ENCODE peak calls at places on chromosomes 16 and 17, in five cellular contexts. One of them, this sample, is unnamed. For H3K4me1, the result is how much of the 10 kb centered on the place peaks cover.

GRCh38 chr16:19463468-19464315 is 46.0 kb downstream of the TMC5 start:
- DNase-seq in spleen: no peak
- DNase-seq in OCI-LY7: no peak
- DNase-seq in prostate gland: no peak
- DNase-seq in pancreas: no peak
- DNase-seq in this sample: no peak

GRCh38 chr17:4167786-4168185 is 24.8 kb downstream of the CYB5D2 start:
- DNase-seq in spleen: peak
- DNase-seq in OCI-LY7: no peak
- DNase-seq in prostate gland: no peak
- DNase-seq in pancreas: no peak
- DNase-seq in this sample: no peak

GRCh38 chr17:3956558-3956957 is 7.7 kb downstream of the ATP2A3 start:
- DNase-seq in spleen: no peak
- DNase-seq in OCI-LY7: peak
- DNase-seq in prostate gland: no peak
- DNase-seq in pancreas: no peak
- DNase-seq in this sample: no peak

GRCh38 chr17:30788918-30789317 is 35.6 kb downstream of the CRLF3 start:
- DNase-seq in spleen: no peak
- DNase-seq in OCI-LY7: no peak
- DNase-seq in prostate gland: no peak
- DNase-seq in pancreas: no peak
- DNase-seq in this sample: no peak

GRCh38 chr16:2769675-2770056 is 7.4 kb downstream of the ELOB start:
- DNase-seq in spleen: peak
- DNase-seq in OCI-LY7: no peak
- DNase-seq in prostate gland: no peak
- DNase-seq in pancreas: no peak
- DNase-seq in this sample: peak

GRCh38 chr17:9236286-9237052 is 215.2 kb downstream of the NTN1 start:
- DNase-seq in spleen: peak
- DNase-seq in OCI-LY7: no peak
- DNase-seq in prostate gland: no peak
- DNase-seq in pancreas: no peak
- DNase-seq in this sample: no peak

GRCh38 chr17:76193616-76194015 is 46.7 kb downstream of the RNF157 start:
- DNase-seq in spleen: no peak
- DNase-seq in OCI-LY7: no peak
- DNase-seq in prostate gland: no peak
- DNase-seq in pancreas: no peak
- DNase-seq in this sample: no peak

GRCh38 chr16:58589311-58589890 is 40.2 kb downstream of the CNOT1 start:
- DNase-seq in spleen: no peak
- DNase-seq in OCI-LY7: no peak
- DNase-seq in prostate gland: no peak
- DNase-seq in pancreas: no peak
- DNase-seq in this sample: no peak

GRCh38 chr17:17352836-17353624 is 49.9 kb downstream of the NT5M start:
- DNase-seq in spleen: peak
- DNase-seq in OCI-LY7: no peak
- DNase-seq in prostate gland: no peak
- DNase-seq in pancreas: no peak
- DNase-seq in this sample: no peak

GRCh38 chr17:31508310-31509094 is 117.0 kb downstream of the RAB11FIP4 start:
- DNase-seq in spleen: peak
- DNase-seq in OCI-LY7: no peak
- DNase-seq in prostate gland: no peak
- DNase-seq in pancreas: no peak
- DNase-seq in this sample: no peak

GRCh38 chr16:1533443-1533951 is at the start of gene TMEM204:
- DNase-seq in spleen: peak
- DNase-seq in OCI-LY7: no peak
- DNase-seq in prostate gland: no peak
- DNase-seq in pancreas: no peak
- DNase-seq in this sample: peak

GRCh38 chr17:45973099-45973838 is 25.8 kb upstream of the STH start:
- DNase-seq in spleen: peak
- DNase-seq in OCI-LY7: no peak
- DNase-seq in prostate gland: peak
- DNase-seq in pancreas: peak
- DNase-seq in this sample: peak

GRCh38 chr17:8332688-8333087 is 7.0 kb upstream of the ODF4 start:
- DNase-seq in spleen: no peak
- DNase-seq in OCI-LY7: no peak
- DNase-seq in prostate gland: no peak
- DNase-seq in pancreas: no peak
- DNase-seq in this sample: no peak

GRCh38 chr16:64590516-64590915 is 531.3 kb downstream of the CDH11 start:
- DNase-seq in spleen: no peak
- DNase-seq in OCI-LY7: no peak
- DNase-seq in prostate gland: no peak
- DNase-seq in pancreas: no peak
- DNase-seq in this sample: no peak

GRCh38 chr17:34645636-34646035 is 66.3 kb downstream of the TMEM132E start:
- DNase-seq in spleen: peak
- DNase-seq in OCI-LY7: no peak
- DNase-seq in prostate gland: no peak
- DNase-seq in pancreas: no peak
- DNase-seq in this sample: no peak

GRCh38 chr17:42642377-42642776 is 16.7 kb upstream of the TUBG2 start:
- DNase-seq in spleen: no peak
- DNase-seq in OCI-LY7: no peak
- DNase-seq in prostate gland: no peak
- DNase-seq in pancreas: no peak
- DNase-seq in this sample: no peak

GRCh38 chr16:88941933-88942909 is 34.8 kb downstream of the CBFA2T3 start:
- DNase-seq in spleen: peak
- DNase-seq in OCI-LY7: peak
- DNase-seq in prostate gland: no peak
- DNase-seq in pancreas: peak
- DNase-seq in this sample: peak

DNA sequence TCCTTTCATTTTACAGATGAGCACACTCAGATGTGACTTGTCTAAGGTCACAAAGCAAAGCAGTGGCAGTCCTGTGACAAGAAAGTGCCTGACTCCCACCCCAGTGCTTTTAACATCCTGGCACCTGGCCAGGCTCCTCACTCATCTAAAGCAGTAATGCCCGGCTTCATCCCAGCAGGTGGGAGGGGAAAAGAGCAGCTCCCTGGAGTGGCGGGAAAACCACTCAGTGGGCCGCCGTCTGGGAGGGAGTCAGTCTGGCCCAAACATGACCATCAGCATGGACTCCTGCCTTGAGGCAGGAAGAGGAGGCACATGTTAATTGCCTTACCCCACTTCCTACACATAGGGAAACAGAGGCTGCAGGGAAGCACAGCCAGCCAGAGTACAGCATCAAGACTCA is 2.6 kb downstream of the PCGF2 start:
- DNase-seq in spleen: no peak
- DNase-seq in OCI-LY7: peak
- DNase-seq in prostate gland: no peak
- DNase-seq in pancreas: no peak
- DNase-seq in this sample: no peak
- H3K4me1 ChIP-seq in spleen: half or more
- H3K4me1 ChIP-seq in OCI-LY7: half or more
- H3K4me1 ChIP-seq in prostate gland: under half
- H3K4me1 ChIP-seq in pancreas: under half
- H3K4me1 ChIP-seq in this sample: half or more

GRCh38 chr17:79401704-79402075 is 209.2 kb downstream of the RBFOX3 start:
- DNase-seq in spleen: no peak
- DNase-seq in OCI-LY7: no peak
- DNase-seq in prostate gland: no peak
- DNase-seq in pancreas: no peak
- DNase-seq in this sample: no peak

GRCh38 chr17:79399610-79400144 is 211.2 kb downstream of the RBFOX3 start:
- DNase-seq in spleen: no peak
- DNase-seq in OCI-LY7: no peak
- DNase-seq in prostate gland: no peak
- DNase-seq in pancreas: no peak
- DNase-seq in this sample: no peak

GRCh38 chr17:79398441-79398840 is 212.4 kb downstream of the RBFOX3 start:
- DNase-seq in spleen: no peak
- DNase-seq in OCI-LY7: no peak
- DNase-seq in prostate gland: no peak
- DNase-seq in pancreas: no peak
- DNase-seq in this sample: no peak

GRCh38 chr17:79402275-79402674 is 208.6 kb downstream of the RBFOX3 start:
- DNase-seq in spleen: no peak
- DNase-seq in OCI-LY7: no peak
- DNase-seq in prostate gland: no peak
- DNase-seq in pancreas: no peak
- DNase-seq in this sample: no peak

GRCh38 chr17:79400989-79401703 is 209.7 kb downstream of the RBFOX3 start:
- DNase-seq in spleen: peak
- DNase-seq in OCI-LY7: peak
- DNase-seq in prostate gland: peak
- DNase-seq in pancreas: peak
- DNase-seq in this sample: peak
- H3K4me3 ChIP-seq in spleen: peak
- H3K4me3 ChIP-seq in OCI-LY7: no peak
- H3K4me3 ChIP-seq in prostate gland: peak
- H3K4me3 ChIP-seq in pancreas: no peak
- H3K4me3 ChIP-seq in this sample: no peak

GRCh38 chr16:67459858-67460144 is 21.2 kb downstream of the ATP6V0D1 start:
- DNase-seq in spleen: no peak
- DNase-seq in OCI-LY7: no peak
- DNase-seq in prostate gland: no peak
- DNase-seq in pancreas: no peak
- DNase-seq in this sample: no peak
- H3K27ac ChIP-seq in spleen: peak
- H3K27ac ChIP-seq in OCI-LY7: no peak
- H3K27ac ChIP-seq in prostate gland: peak
- H3K27ac ChIP-seq in pancreas: peak
- H3K27ac ChIP-seq in this sample: peak

DNA sequence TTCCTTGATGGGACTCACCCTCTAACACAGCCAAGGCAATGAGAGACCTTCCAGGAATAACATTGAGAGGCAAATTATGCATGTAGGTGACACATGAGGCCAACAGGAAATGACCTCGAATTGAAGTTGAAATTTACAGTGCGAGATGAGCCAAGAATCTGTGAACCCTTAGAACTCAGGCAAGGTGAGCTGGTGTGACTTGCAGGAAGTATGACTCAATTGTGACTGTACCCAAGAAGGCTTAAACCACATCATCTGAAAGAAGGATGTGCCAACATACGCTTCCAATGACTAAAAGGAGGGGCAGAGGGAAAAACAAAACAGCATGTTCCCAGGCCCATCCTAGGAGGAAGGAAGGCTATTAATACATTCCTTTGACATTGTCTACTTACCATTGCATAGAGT is 44.8 kb downstream of the PITPNC1 start:
- DNase-seq in spleen: no peak
- DNase-seq in OCI-LY7: no peak
- DNase-seq in prostate gland: peak
- DNase-seq in pancreas: peak
- DNase-seq in this sample: peak
- H3K4me1 ChIP-seq in spleen: under half
- H3K4me1 ChIP-seq in OCI-LY7: under half
- H3K4me1 ChIP-seq in prostate gland: under half
- H3K4me1 ChIP-seq in pancreas: under half
- H3K4me1 ChIP-seq in this sample: under half

GRCh38 chr16:11670171-11671131 is 2.2 kb downstream of the SNN start:
- DNase-seq in spleen: peak
- DNase-seq in OCI-LY7: no peak
- DNase-seq in prostate gland: no peak
- DNase-seq in pancreas: peak
- DNase-seq in this sample: no peak
- H3K4me3 ChIP-seq in spleen: peak
- H3K4me3 ChIP-seq in OCI-LY7: peak
- H3K4me3 ChIP-seq in prostate gland: peak
- H3K4me3 ChIP-seq in pancreas: no peak
- H3K4me3 ChIP-seq in this sample: no peak

GRCh38 chr17:848402-848801 is 66.2 kb downstream of the MRM3 start:
- DNase-seq in spleen: no peak
- DNase-seq in OCI-LY7: no peak
- DNase-seq in prostate gland: no peak
- DNase-seq in pancreas: no peak
- DNase-seq in this sample: no peak
- H3K27ac ChIP-seq in spleen: peak
- H3K27ac ChIP-seq in OCI-LY7: no peak
- H3K27ac ChIP-seq in prostate gland: peak
- H3K27ac ChIP-seq in pancreas: no peak
- H3K27ac ChIP-seq in this sample: peak

GRCh38 chr16:68642047-68642435 is 3.1 kb upstream of the CDH3 start:
- DNase-seq in spleen: no peak
- DNase-seq in OCI-LY7: no peak
- DNase-seq in prostate gland: no peak
- DNase-seq in pancreas: no peak
- DNase-seq in this sample: no peak

GRCh38 chr16:68642436-68643064 is 2.6 kb upstream of the CDH3 start:
- DNase-seq in spleen: no peak
- DNase-seq in OCI-LY7: no peak
- DNase-seq in prostate gland: no peak
- DNase-seq in pancreas: no peak
- DNase-seq in this sample: no peak

GRCh38 chr16:68643847-68644246 is 1.3 kb upstream of the CDH3 start:
- DNase-seq in spleen: no peak
- DNase-seq in OCI-LY7: no peak
- DNase-seq in prostate gland: no peak
- DNase-seq in pancreas: no peak
- DNase-seq in this sample: no peak

GRCh38 chr16:68644303-68644702 is 807 bp upstream of the CDH3 start:
- DNase-seq in spleen: no peak
- DNase-seq in OCI-LY7: no peak
- DNase-seq in prostate gland: no peak
- DNase-seq in pancreas: no peak
- DNase-seq in this sample: no peak

GRCh38 chr16:68643227-68643626 is 1.9 kb upstream of the CDH3 start:
- DNase-seq in spleen: peak
- DNase-seq in OCI-LY7: no peak
- DNase-seq in prostate gland: no peak
- DNase-seq in pancreas: no peak
- DNase-seq in this sample: no peak
- H3K4me1 ChIP-seq in spleen: under half
- H3K4me1 ChIP-seq in OCI-LY7: under half
- H3K4me1 ChIP-seq in prostate gland: under half
- H3K4me1 ChIP-seq in pancreas: under half
- H3K4me1 ChIP-seq in this sample: under half